ENCODE peak calls at places on chromosome 17, in nine cellular contexts. One of them, this sample, is unnamed. For H3K27me3 and H3K9me3, the result is how much of the 10 kb centered on the place peaks cover.

GRCh38 chr17:81385320-81386111 is 9.7 kb upstream of the BAHCC1 start:
- DNase-seq in spleen: no peak
- DNase-seq in heart left ventricle: no peak
- DNase-seq in SK-N-SH: no peak
- DNase-seq in prostate gland: no peak
- DNase-seq in tibial nerve: no peak
- DNase-seq in lung: no peak
- DNase-seq in cardiac muscle cell: no peak
- DNase-seq in ascending aorta: no peak
- DNase-seq in this sample: no peak

GRCh38 chr17:77419547-77420475 is 279.0 kb downstream of the SEC14L1 start:
- DNase-seq in SK-N-SH: peak
- DNase-seq in tibial nerve: no peak
- DNase-seq in lung: no peak
- DNase-seq in spleen: no peak
- DNase-seq in cardiac muscle cell: peak
- DNase-seq in prostate gland: no peak
- DNase-seq in heart left ventricle: no peak
- DNase-seq in ascending aorta: no peak
- DNase-seq in this sample: peak

GRCh38 chr17:2564876-2565275 is 28.6 kb upstream of the PAFAH1B1 start:
- DNase-seq in spleen: no peak
- DNase-seq in ascending aorta: no peak
- DNase-seq in SK-N-SH: no peak
- DNase-seq in lung: peak
- DNase-seq in tibial nerve: no peak
- DNase-seq in cardiac muscle cell: no peak
- DNase-seq in heart left ventricle: no peak
- DNase-seq in prostate gland: peak
- DNase-seq in this sample: no peak

GRCh38 chr17:35612924-35613521 is 25.9 kb downstream of the AP2B1 start:
- DNase-seq in ascending aorta: no peak
- DNase-seq in prostate gland: peak
- DNase-seq in spleen: no peak
- DNase-seq in cardiac muscle cell: peak
- DNase-seq in SK-N-SH: peak
- DNase-seq in lung: no peak
- DNase-seq in heart left ventricle: no peak
- DNase-seq in tibial nerve: no peak
- DNase-seq in this sample: peak

GRCh38 chr17:43016216-43016615 is 6.0 kb downstream of the VAT1 start:
- DNase-seq in prostate gland: no peak
- DNase-seq in ascending aorta: no peak
- DNase-seq in SK-N-SH: no peak
- DNase-seq in lung: no peak
- DNase-seq in tibial nerve: no peak
- DNase-seq in cardiac muscle cell: no peak
- DNase-seq in spleen: no peak
- DNase-seq in heart left ventricle: no peak
- DNase-seq in this sample: no peak

GRCh38 chr17:39995438-39995837 is 14.8 kb downstream of the PSMD3 start:
- DNase-seq in cardiac muscle cell: no peak
- DNase-seq in SK-N-SH: no peak
- DNase-seq in lung: no peak
- DNase-seq in tibial nerve: no peak
- DNase-seq in prostate gland: no peak
- DNase-seq in ascending aorta: no peak
- DNase-seq in spleen: no peak
- DNase-seq in heart left ventricle: no peak
- DNase-seq in this sample: no peak

GRCh38 chr17:61574542-61575351 is 16.3 kb downstream of the NACA2 start:
- DNase-seq in lung: no peak
- DNase-seq in prostate gland: peak
- DNase-seq in tibial nerve: no peak
- DNase-seq in heart left ventricle: no peak
- DNase-seq in ascending aorta: no peak
- DNase-seq in spleen: no peak
- DNase-seq in SK-N-SH: peak
- DNase-seq in cardiac muscle cell: peak
- DNase-seq in this sample: peak

GRCh38 chr17:75584358-75585175 is 3.0 kb upstream of the MYO15B start:
- DNase-seq in lung: no peak
- DNase-seq in SK-N-SH: no peak
- DNase-seq in ascending aorta: no peak
- DNase-seq in spleen: no peak
- DNase-seq in cardiac muscle cell: peak
- DNase-seq in tibial nerve: no peak
- DNase-seq in prostate gland: no peak
- DNase-seq in heart left ventricle: no peak
- DNase-seq in this sample: no peak

GRCh38 chr17:47323382-47324223 is at the start of gene EFCAB13:
- DNase-seq in prostate gland: peak
- DNase-seq in heart left ventricle: peak
- DNase-seq in tibial nerve: peak
- DNase-seq in SK-N-SH: peak
- DNase-seq in cardiac muscle cell: peak
- DNase-seq in spleen: peak
- DNase-seq in ascending aorta: peak
- DNase-seq in lung: peak
- DNase-seq in this sample: peak

GRCh38 chr17:33016920-33017319 is 25.3 kb downstream of the SPACA3 start:
- DNase-seq in tibial nerve: no peak
- DNase-seq in spleen: no peak
- DNase-seq in cardiac muscle cell: no peak
- DNase-seq in lung: no peak
- DNase-seq in heart left ventricle: no peak
- DNase-seq in prostate gland: no peak
- DNase-seq in SK-N-SH: no peak
- DNase-seq in ascending aorta: no peak
- DNase-seq in this sample: no peak

GRCh38 chr17:78365561-78366108 is 5.8 kb upstream of the SOCS3 start:
- DNase-seq in lung: no peak
- DNase-seq in SK-N-SH: no peak
- DNase-seq in prostate gland: no peak
- DNase-seq in tibial nerve: no peak
- DNase-seq in spleen: no peak
- DNase-seq in cardiac muscle cell: peak
- DNase-seq in heart left ventricle: no peak
- DNase-seq in ascending aorta: no peak
- DNase-seq in this sample: no peak

GRCh38 chr17:57874058-57874419 is 24.2 kb upstream of the MRPS23 start:
- DNase-seq in cardiac muscle cell: no peak
- DNase-seq in spleen: no peak
- DNase-seq in heart left ventricle: no peak
- DNase-seq in lung: no peak
- DNase-seq in ascending aorta: no peak
- DNase-seq in prostate gland: no peak
- DNase-seq in SK-N-SH: no peak
- DNase-seq in tibial nerve: no peak
- DNase-seq in this sample: no peak

GRCh38 chr17:28928061-28928460 is 23.3 kb downstream of the PHF12 start:
- DNase-seq in cardiac muscle cell: no peak
- DNase-seq in lung: no peak
- DNase-seq in tibial nerve: no peak
- DNase-seq in prostate gland: no peak
- DNase-seq in SK-N-SH: no peak
- DNase-seq in heart left ventricle: no peak
- DNase-seq in ascending aorta: no peak
- DNase-seq in spleen: no peak
- DNase-seq in this sample: no peak

GRCh38 chr17:36082062-36082461 is 7.9 kb downstream of the CCL3 start:
- DNase-seq in prostate gland: no peak
- DNase-seq in heart left ventricle: no peak
- DNase-seq in tibial nerve: no peak
- DNase-seq in cardiac muscle cell: no peak
- DNase-seq in ascending aorta: no peak
- DNase-seq in SK-N-SH: no peak
- DNase-seq in spleen: no peak
- DNase-seq in lung: no peak
- DNase-seq in this sample: no peak

GRCh38 chr17:47257651-47258339 is 4.2 kb downstream of the ITGB3 start:
- DNase-seq in cardiac muscle cell: no peak
- DNase-seq in spleen: no peak
- DNase-seq in heart left ventricle: no peak
- DNase-seq in tibial nerve: no peak
- DNase-seq in lung: no peak
- DNase-seq in prostate gland: no peak
- DNase-seq in ascending aorta: no peak
- DNase-seq in SK-N-SH: no peak
- DNase-seq in this sample: no peak

GRCh38 chr17:2337152-2337810 is at the start of gene SGSM2:
- DNase-seq in tibial nerve: no peak
- DNase-seq in ascending aorta: no peak
- DNase-seq in spleen: peak
- DNase-seq in lung: peak
- DNase-seq in SK-N-SH: peak
- DNase-seq in cardiac muscle cell: peak
- DNase-seq in heart left ventricle: peak
- DNase-seq in prostate gland: peak
- DNase-seq in this sample: peak

GRCh38 chr17:69075823-69076222 is 15.1 kb upstream of the ABCA9 start:
- DNase-seq in cardiac muscle cell: no peak
- DNase-seq in prostate gland: no peak
- DNase-seq in SK-N-SH: no peak
- DNase-seq in heart left ventricle: no peak
- DNase-seq in ascending aorta: no peak
- DNase-seq in spleen: no peak
- DNase-seq in lung: no peak
- DNase-seq in tibial nerve: no peak
- DNase-seq in this sample: no peak

GRCh38 chr17:64155751-64156544 is 26.0 kb upstream of the ERN1 start:
- DNase-seq in heart left ventricle: peak
- DNase-seq in lung: peak
- DNase-seq in SK-N-SH: no peak
- DNase-seq in tibial nerve: peak
- DNase-seq in ascending aorta: no peak
- DNase-seq in prostate gland: peak
- DNase-seq in spleen: peak
- DNase-seq in cardiac muscle cell: no peak
- DNase-seq in this sample: no peak

GRCh38 chr17:79529661-79530081 is 81.2 kb downstream of the RBFOX3 start:
- DNase-seq in SK-N-SH: no peak
- DNase-seq in ascending aorta: no peak
- DNase-seq in prostate gland: no peak
- DNase-seq in tibial nerve: no peak
- DNase-seq in lung: no peak
- DNase-seq in heart left ventricle: peak
- DNase-seq in spleen: no peak
- DNase-seq in cardiac muscle cell: no peak
- DNase-seq in this sample: no peak

GRCh38 chr17:79457376-79457775 is 153.5 kb downstream of the RBFOX3 start:
- DNase-seq in tibial nerve: no peak
- DNase-seq in ascending aorta: no peak
- DNase-seq in lung: no peak
- DNase-seq in spleen: no peak
- DNase-seq in cardiac muscle cell: no peak
- DNase-seq in prostate gland: no peak
- DNase-seq in heart left ventricle: no peak
- DNase-seq in SK-N-SH: no peak
- DNase-seq in this sample: no peak

GRCh38 chr17:67602974-67603373 is 114.8 kb upstream of the NOL11 start:
- DNase-seq in cardiac muscle cell: peak
- DNase-seq in ascending aorta: no peak
- DNase-seq in tibial nerve: no peak
- DNase-seq in lung: no peak
- DNase-seq in prostate gland: no peak
- DNase-seq in SK-N-SH: peak
- DNase-seq in heart left ventricle: no peak
- DNase-seq in spleen: peak
- DNase-seq in this sample: peak

GRCh38 chr17:57608369-57609124 is 136.6 kb downstream of the CCDC182 start:
- DNase-seq in cardiac muscle cell: no peak
- DNase-seq in heart left ventricle: no peak
- DNase-seq in spleen: no peak
- DNase-seq in SK-N-SH: no peak
- DNase-seq in tibial nerve: no peak
- DNase-seq in prostate gland: no peak
- DNase-seq in ascending aorta: no peak
- DNase-seq in lung: no peak
- DNase-seq in this sample: no peak

GRCh38 chr17:49901460-49902331 is 53.8 kb upstream of the TAC4 start:
- DNase-seq in ascending aorta: no peak
- DNase-seq in SK-N-SH: peak
- DNase-seq in lung: peak
- DNase-seq in spleen: no peak
- DNase-seq in heart left ventricle: no peak
- DNase-seq in tibial nerve: no peak
- DNase-seq in cardiac muscle cell: peak
- DNase-seq in prostate gland: no peak
- DNase-seq in this sample: no peak
- H3K27me3 ChIP-seq in ascending aorta: under half
- H3K27me3 ChIP-seq in SK-N-SH: half or more
- H3K27me3 ChIP-seq in lung: under half
- H3K27me3 ChIP-seq in spleen: half or more
- H3K27me3 ChIP-seq in heart left ventricle: under half
- H3K27me3 ChIP-seq in tibial nerve: under half
- H3K27me3 ChIP-seq in cardiac muscle cell: half or more
- H3K27me3 ChIP-seq in prostate gland: under half
- H3K27me3 ChIP-seq in this sample: half or more

GRCh38 chr17:18143044-18143936 is 34.7 kb downstream of the MYO15A start:
- DNase-seq in heart left ventricle: no peak
- DNase-seq in prostate gland: no peak
- DNase-seq in tibial nerve: no peak
- DNase-seq in cardiac muscle cell: peak
- DNase-seq in SK-N-SH: no peak
- DNase-seq in spleen: no peak
- DNase-seq in lung: peak
- DNase-seq in ascending aorta: no peak
- DNase-seq in this sample: peak
- TF ChIP-seq CTCF in heart left ventricle: no peak
- TF ChIP-seq CTCF in prostate gland: no peak
- TF ChIP-seq CTCF in tibial nerve: no peak
- TF ChIP-seq CTCF in cardiac muscle cell: peak
- TF ChIP-seq CTCF in SK-N-SH: peak
- TF ChIP-seq CTCF in spleen: no peak
- TF ChIP-seq CTCF in lung: no peak
- TF ChIP-seq CTCF in ascending aorta: no peak
- TF ChIP-seq CTCF in this sample: peak

DNA sequence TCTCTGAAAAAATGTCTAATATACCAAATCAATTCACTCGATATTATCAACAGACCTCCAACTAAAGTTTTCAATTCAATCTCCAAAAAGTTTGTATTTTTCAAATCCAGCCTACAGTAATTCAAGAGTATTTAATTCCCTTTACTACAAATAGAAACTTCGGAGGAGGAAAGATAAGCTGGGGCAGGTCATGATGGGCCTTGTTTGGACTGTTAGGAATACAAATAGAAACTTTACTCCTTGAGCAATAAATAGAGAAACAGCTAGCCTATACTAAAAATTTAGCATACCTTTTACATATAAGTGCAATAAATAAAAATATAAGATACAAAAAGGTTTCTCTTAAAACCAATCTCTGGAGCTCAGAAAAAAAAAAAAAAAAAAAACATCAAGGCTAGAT is 98.2 kb downstream of the NCOR1 start:
- DNase-seq in tibial nerve: no peak
- DNase-seq in cardiac muscle cell: no peak
- DNase-seq in SK-N-SH: no peak
- DNase-seq in lung: no peak
- DNase-seq in heart left ventricle: no peak
- DNase-seq in spleen: no peak
- DNase-seq in ascending aorta: no peak
- DNase-seq in prostate gland: no peak
- DNase-seq in this sample: no peak
- H3K9me3 ChIP-seq in tibial nerve: under half
- H3K9me3 ChIP-seq in cardiac muscle cell: under half
- H3K9me3 ChIP-seq in SK-N-SH: under half
- H3K9me3 ChIP-seq in lung: under half
- H3K9me3 ChIP-seq in heart left ventricle: under half
- H3K9me3 ChIP-seq in spleen: under half
- H3K9me3 ChIP-seq in ascending aorta: under half
- H3K9me3 ChIP-seq in prostate gland: under half
- H3K9me3 ChIP-seq in this sample: under half

GRCh38 chr17:37741334-37742113 is 3.3 kb downstream of the HNF1B start:
- DNase-seq in cardiac muscle cell: no peak
- DNase-seq in SK-N-SH: no peak
- DNase-seq in lung: no peak
- DNase-seq in tibial nerve: no peak
- DNase-seq in prostate gland: no peak
- DNase-seq in spleen: no peak
- DNase-seq in heart left ventricle: no peak
- DNase-seq in ascending aorta: no peak
- DNase-seq in this sample: no peak
- H3K27me3 ChIP-seq in cardiac muscle cell: half or more
- H3K27me3 ChIP-seq in SK-N-SH: half or more
- H3K27me3 ChIP-seq in lung: under half
- H3K27me3 ChIP-seq in tibial nerve: under half
- H3K27me3 ChIP-seq in prostate gland: under half
- H3K27me3 ChIP-seq in spleen: half or more
- H3K27me3 ChIP-seq in heart left ventricle: half or more
- H3K27me3 ChIP-seq in ascending aorta: under half
- H3K27me3 ChIP-seq in this sample: half or more